ENCODE peak calls at places on chromosomes 5 and 9, in six cellular contexts. L, Q, U, A, R and Z are unnamed samples.

GRCh38 chr9:95429096-95429495 is 87.7 kb downstream of the PTCH1 start:
- DNase-seq in L (no peak), Q (no peak), U (no peak), A (no peak), R (no peak), Z (no peak)

GRCh38 chr9:1514733-1515363 is 464.7 kb downstream of the DMRT2 start:
- DNase-seq in L (no peak), Q (no peak), U (no peak), A (no peak), R (no peak), Z (no peak)

GRCh38 chr5:103013933-103014552 is 105.9 kb downstream of the GIN1 start:
- DNase-seq in L (no peak), Q (no peak), U (no peak), A (no peak), R (no peak), Z (no peak)

GRCh38 chr9:4833781-4834560 is 41.2 kb downstream of the RCL1 start:
- DNase-seq in L (no peak), Q (no peak), U (no peak), A (no peak), R (no peak), Z (no peak)

GRCh38 chr9:106613250-106613737 is 249.7 kb upstream of the ZNF462 start:
- DNase-seq in L (no peak), Q (no peak), U (no peak), A (no peak), R (no peak), Z (no peak)

GRCh38 chr9:74697535-74697934 is 190.2 kb downstream of the TRPM6 start:
- DNase-seq in L (no peak), Q (no peak), U (no peak), A (no peak), R (no peak), Z (no peak)

GRCh38 chr9:98993570-98993945 is 49.9 kb downstream of the COL15A1 start:
- DNase-seq in L (peak; percentile 53), Q (no peak), U (no peak), A (no peak), R (no peak), Z (no peak)

GRCh38 chr9:131045300-131046092 is 36.5 kb downstream of the LAMC3 start:
- DNase-seq in L (no peak), Q (peak; percentile 68), U (no peak), A (no peak), R (no peak), Z (no peak)

GRCh38 chr9:121962421-121962820 is 130.7 kb downstream of the TTLL11 start:
- DNase-seq in L (no peak), Q (no peak), U (no peak), A (no peak), R (no peak), Z (no peak)

GRCh38 chr5:130773813-130774212 is 391.2 kb downstream of the HINT1 start:
- DNase-seq in L (no peak), Q (no peak), U (peak; percentile 83), A (peak; percentile 13), R (no peak), Z (no peak)

GRCh38 chr5:14667770-14668169 is 3.3 kb downstream of the OTULIN start:
- DNase-seq in L (no peak), Q (no peak), U (no peak), A (no peak), R (no peak), Z (no peak)
- H3K79me2 ChIP-seq in L (peaks cover 98% of the 10 kb centered on the region), Q (peaks cover 93% of the 10 kb centered on the region), U (peaks cover 79% of the 10 kb centered on the region), A (peaks cover 64% of the 10 kb centered on the region), R (peaks cover 78% of the 10 kb centered on the region), Z (peaks cover 90% of the 10 kb centered on the region)

GRCh38 chr5:6818594-6819512 is 105.6 kb downstream of the TENT4A start:
- DNase-seq in L (no peak), Q (no peak), U (no peak), A (no peak), R (no peak), Z (no peak)

GRCh38 chr5:6819521-6819920 is 106.3 kb downstream of the TENT4A start:
- DNase-seq in L (no peak), Q (no peak), U (no peak), A (no peak), R (no peak), Z (no peak)

GRCh38 chr5:6822068-6822467 is 108.8 kb downstream of the TENT4A start:
- DNase-seq in L (no peak), Q (no peak), U (no peak), A (no peak), R (no peak), Z (no peak)

GRCh38 chr5:6822556-6823343 is 109.5 kb downstream of the TENT4A start:
- DNase-seq in L (no peak), Q (no peak), U (no peak), A (no peak), R (no peak), Z (no peak)

DNA sequence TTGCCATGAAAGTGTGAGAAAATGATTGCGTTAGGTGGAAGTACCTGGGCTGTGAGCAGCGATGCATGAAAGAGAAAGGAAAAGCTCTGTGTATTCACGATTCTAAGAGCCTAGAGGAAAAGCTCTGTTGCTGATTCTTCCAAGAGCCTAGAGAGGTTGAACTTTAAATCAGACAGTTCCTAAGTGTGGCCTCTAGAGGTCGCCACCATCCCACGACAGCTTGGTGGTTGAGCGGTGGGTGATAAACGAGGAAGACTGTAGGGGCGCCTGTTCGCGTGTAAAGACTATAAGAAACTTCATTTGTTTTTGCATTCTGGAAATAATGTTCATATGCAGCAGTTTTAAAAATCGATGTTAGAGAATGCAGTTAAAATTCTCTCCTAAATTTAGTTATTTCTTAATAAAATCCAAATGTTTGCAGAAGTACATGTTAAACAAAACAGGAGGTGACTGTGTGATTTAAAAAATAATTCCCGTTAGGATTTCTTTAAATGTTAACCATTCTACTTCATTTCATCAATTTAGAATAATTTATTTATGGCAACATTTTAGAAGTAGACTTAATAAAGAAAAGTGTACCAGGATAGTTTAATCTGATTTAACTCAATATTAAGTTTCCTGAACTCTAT is 107.7 kb downstream of the TENT4A start:
- DNase-seq in L (no peak), Q (peak; percentile 89), U (peak; percentile 27), A (peak; percentile 59), R (peak; percentile 47), Z (peak; percentile 70)
- TF ChIP-seq YY1 in L (peak; percentile 15), Q (no peak), U (no peak), A (no peak), R (no peak), Z (no peak)

GRCh38 chr5:146192571-146193043 is 10.2 kb upstream of the LARS1 start:
- DNase-seq in L (no peak), Q (no peak), U (no peak), A (no peak), R (no peak), Z (no peak)
- H3K79me2 ChIP-seq in L (no peaks in the 10 kb centered on the region), Q (no peaks in the 10 kb centered on the region), U (no peaks in the 10 kb centered on the region), A (no peaks in the 10 kb centered on the region), R (no peaks in the 10 kb centered on the region), Z (no peaks in the 10 kb centered on the region)

GRCh38 chr5:17127743-17128231 is 89.6 kb upstream of the BASP1 start:
- DNase-seq in L (no peak), Q (no peak), U (no peak), A (no peak), R (no peak), Z (no peak)

GRCh38 chr5:17129093-17129492 is 88.3 kb upstream of the BASP1 start:
- DNase-seq in L (no peak), Q (no peak), U (no peak), A (no peak), R (no peak), Z (no peak)

GRCh38 chr5:17135050-17135449 is 82.4 kb upstream of the BASP1 start:
- DNase-seq in L (no peak), Q (no peak), U (no peak), A (no peak), R (no peak), Z (no peak)

DNA sequence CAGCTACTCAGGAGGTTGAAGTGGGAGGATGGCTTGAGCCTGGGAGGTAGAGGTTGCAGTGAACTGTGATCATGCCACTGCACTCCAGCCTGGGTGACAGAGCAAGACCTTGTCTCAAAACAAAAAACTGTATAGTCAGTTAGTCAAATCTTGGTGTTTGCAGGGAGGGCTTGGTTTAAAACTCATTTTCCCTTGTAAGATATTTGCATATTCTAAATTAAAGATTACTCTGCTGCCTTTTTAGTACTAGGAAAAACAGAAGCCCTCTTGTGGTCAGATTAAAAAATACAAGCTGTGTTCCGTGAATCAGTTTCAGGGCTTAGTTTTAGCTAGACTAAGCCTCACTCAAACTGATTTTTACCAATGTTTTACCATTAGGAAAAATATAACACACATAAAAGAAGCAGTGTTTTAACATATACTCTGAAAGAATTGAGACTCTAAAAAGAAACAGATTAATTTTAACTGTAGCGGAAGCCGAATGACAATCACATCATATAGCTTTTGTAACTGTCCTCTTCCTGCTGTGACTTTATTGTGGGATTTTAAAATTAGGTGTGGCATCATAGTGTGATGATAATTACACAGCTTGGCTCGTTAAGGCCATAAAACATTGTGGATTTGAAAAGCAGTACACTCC is 84.9 kb upstream of the BASP1 start:
- DNase-seq in L (no peak), Q (peak; percentile 45), U (no peak), A (no peak), R (no peak), Z (peak; percentile 46)
- TF ChIP-seq YY1 in L (no peak), Q (no peak), U (no peak), A (no peak), R (no peak), Z (no peak)

DNA sequence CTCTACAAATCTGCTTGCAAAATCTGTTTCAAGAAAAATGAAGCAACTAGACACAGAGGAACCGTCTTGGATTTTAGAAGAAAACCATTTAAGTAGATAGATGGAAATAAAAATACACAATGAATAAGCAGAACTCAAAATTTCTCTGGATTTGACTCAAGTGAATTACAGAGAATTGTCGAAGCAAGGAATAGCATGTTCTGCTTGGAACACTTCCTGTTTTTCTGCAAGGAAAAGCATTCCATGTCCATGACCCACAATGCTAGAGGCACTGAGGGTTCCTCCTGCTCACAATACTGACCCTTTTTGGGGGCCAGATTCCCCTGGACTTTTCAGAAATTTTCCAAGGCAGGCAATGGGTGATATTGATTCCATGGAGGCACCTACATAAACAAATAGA is 29.8 kb downstream of the PRUNE2 start:
- DNase-seq in L (no peak), Q (no peak), U (no peak), A (no peak), R (no peak), Z (no peak)
- H3K79me2 ChIP-seq in L (no peaks in the 10 kb centered on the region), Q (no peaks in the 10 kb centered on the region), U (no peaks in the 10 kb centered on the region), A (no peaks in the 10 kb centered on the region), R (no peaks in the 10 kb centered on the region), Z (no peaks in the 10 kb centered on the region)

GRCh38 chr5:6551287-6551954 is 81.4 kb downstream of the NSUN2 start:
- DNase-seq in L (no peak), Q (no peak), U (no peak), A (no peak), R (no peak), Z (no peak)
- TF ChIP-seq YY1 in L (no peak), Q (no peak), U (no peak), A (no peak), R (no peak), Z (no peak)

DNA sequence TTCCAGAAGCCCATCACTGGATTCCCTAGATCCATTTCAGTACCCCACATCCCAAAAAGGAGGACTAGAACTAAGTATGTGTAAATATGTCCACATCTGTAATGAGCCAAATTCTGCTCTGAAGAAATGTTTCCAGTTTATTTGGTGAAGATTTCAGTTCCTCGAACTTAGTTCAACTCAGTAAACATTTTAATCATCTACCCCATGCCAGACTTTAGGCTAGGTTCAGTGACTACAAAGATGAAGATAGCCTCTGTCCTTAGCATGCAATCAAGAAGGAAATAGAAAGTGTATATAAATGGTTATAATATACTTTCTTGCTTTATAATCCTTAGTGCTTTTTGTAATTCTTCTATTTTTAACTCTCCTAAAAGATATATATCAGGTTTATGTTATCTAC is 21.5 kb downstream of the RUSC2 start:
- DNase-seq in L (no peak), Q (no peak), U (no peak), A (no peak), R (no peak), Z (no peak)
- H3K79me2 ChIP-seq in L (no peaks in the 10 kb centered on the region), Q (no peaks in the 10 kb centered on the region), U (peaks cover 9% of the 10 kb centered on the region), A (no peaks in the 10 kb centered on the region), R (peaks cover 3% of the 10 kb centered on the region), Z (peaks cover 80% of the 10 kb centered on the region)

GRCh38 chr5:170795154-170795553 is 11.6 kb downstream of the GABRP start:
- DNase-seq in L (no peak), Q (no peak), U (no peak), A (no peak), R (no peak), Z (no peak)
- TF ChIP-seq YY1 in L (no peak), Q (no peak), U (no peak), A (no peak), R (no peak), Z (no peak)